ENCODE peak calls at places on chromosomes 1 and 21, in seven cellular contexts. Q is endothelial cell of umbilical vein, H is tibial artery, A is heart right ventricle, F is osteoblast, K is astrocyte, C is tibial nerve. U is an unnamed sample. For H3K4me1, the result is how much of the 10 kb centered on the place peaks cover.

GRCh38 chr1:191895462-191896058 is 262.7 kb upstream of the RGS18 start:
- DNase-seq in K (no peak), C (no peak), Q (no peak), H (no peak), A (no peak), F (no peak), U (no peak)

GRCh38 chr1:183567584-183567983 is 22.7 kb downstream of the NCF2 start:
- DNase-seq in H (peak), Q (no peak), F (no peak), K (peak), C (no peak), A (peak), U (peak)

GRCh38 chr1:65527672-65528071 is 107.2 kb downstream of the LEPR start:
- DNase-seq in Q (no peak), A (no peak), F (peak), H (no peak), K (no peak), C (no peak), U (no peak)

GRCh38 chr1:178088651-178089050 is 5.3 kb upstream of the RASAL2 start:
- DNase-seq in Q (no peak), F (no peak), K (no peak), H (no peak), A (no peak), C (no peak), U (no peak)

GRCh38 chr1:225919906-225920305 is 4.1 kb downstream of the PYCR2 start:
- DNase-seq in A (peak), F (peak), C (no peak), H (peak), K (peak), Q (peak), U (peak)

GRCh38 chr1:25360596-25361581 is 22.8 kb downstream of the TMEM50A start:
- DNase-seq in A (no peak), Q (peak), H (no peak), K (peak), C (no peak), F (peak), U (no peak)

GRCh38 chr1:43834280-43835140 is 99.1 kb upstream of the ARTN start:
- DNase-seq in A (no peak), K (peak), Q (peak), H (no peak), C (no peak), F (peak), U (no peak)

GRCh38 chr21:36478207-36478701 is 1.7 kb downstream of the CLDN14 start:
- DNase-seq in K (peak), F (peak), C (no peak), Q (peak), H (no peak), A (no peak), U (no peak)

GRCh38 chr1:224387943-224388342 is 31.3 kb downstream of the CNIH4 start:
- DNase-seq in F (no peak), Q (no peak), C (no peak), H (no peak), A (no peak), K (no peak), U (no peak)

GRCh38 chr1:3195480-3195815 is 126.4 kb downstream of the PRDM16 start:
- DNase-seq in K (no peak), Q (no peak), F (no peak), C (no peak), A (no peak), H (peak), U (no peak)

GRCh38 chr1:55827350-55827749 is 612.2 kb upstream of the USP24 start:
- DNase-seq in K (peak), H (no peak), Q (no peak), C (no peak), F (no peak), A (no peak), U (no peak)

GRCh38 chr1:25361901-25362300 is 23.8 kb downstream of the TMEM50A start:
- DNase-seq in C (no peak), A (no peak), F (peak), Q (peak), H (no peak), K (no peak), U (no peak)

GRCh38 chr1:52348704-52349301 is 17.2 kb downstream of the CC2D1B start:
- DNase-seq in F (peak), A (no peak), C (no peak), Q (peak), H (no peak), K (no peak), U (no peak)

GRCh38 chr1:189986521-189986920 is 491.1 kb downstream of the BRINP3 start:
- DNase-seq in C (no peak), K (no peak), F (no peak), A (no peak), H (no peak), Q (no peak), U (no peak)

GRCh38 chr21:45612096-45613019 is 31.2 kb upstream of the PCBP3 start:
- DNase-seq in F (peak), A (no peak), H (peak), K (peak), Q (no peak), C (no peak), U (no peak)

GRCh38 chr1:27562021-27562420 is 41.9 kb downstream of the AHDC1 start:
- DNase-seq in A (no peak), K (no peak), F (no peak), Q (no peak), C (no peak), H (no peak), U (no peak)

GRCh38 chr1:27560271-27561125 is 43.4 kb downstream of the AHDC1 start:
- DNase-seq in Q (no peak), H (peak), C (no peak), K (no peak), A (no peak), F (no peak), U (no peak)

GRCh38 chr1:27559466-27560030 is 44.4 kb downstream of the AHDC1 start:
- DNase-seq in Q (no peak), F (no peak), A (no peak), H (no peak), K (no peak), C (no peak), U (no peak)

GRCh38 chr1:27562483-27563406 is 41.2 kb downstream of the AHDC1 start:
- DNase-seq in H (no peak), A (no peak), Q (no peak), C (no peak), K (no peak), F (no peak), U (no peak)

GRCh38 chr1:27561126-27561899 is 42.6 kb downstream of the AHDC1 start:
- DNase-seq in C (no peak), A (no peak), Q (no peak), F (no peak), K (no peak), H (no peak), U (no peak)
- H3K4me1 ChIP-seq in C (half or more), A (half or more), Q (under half), F (under half), K (under half), H (half or more), U (under half)

GRCh38 chr1:165871311-165872067 is 44.1 kb downstream of the UCK2 start:
- DNase-seq in F (no peak), Q (peak), A (peak), H (no peak), C (no peak), K (peak), U (peak)
- TF ChIP-seq CTCF in F (peak), Q (peak), A (peak), H (no peak), C (no peak), K (peak), U (no peak)

GRCh38 chr1:50422675-50422945 is 633 bp downstream of the DMRTA2 start:
- DNase-seq in C (no peak), A (no peak), F (no peak), K (no peak), Q (no peak), H (no peak), U (no peak)

GRCh38 chr1:50423670-50424000 is 392 bp upstream of the DMRTA2 start:
- DNase-seq in Q (no peak), K (no peak), C (no peak), H (no peak), A (no peak), F (peak), U (peak)

GRCh38 chr1:50424045-50424939 is 1.0 kb upstream of the DMRTA2 start:
- DNase-seq in C (no peak), Q (peak), H (no peak), F (peak), K (no peak), A (no peak), U (no peak)

GRCh38 chr1:50421768-50422674 is 1.2 kb downstream of the DMRTA2 start:
- DNase-seq in C (no peak), K (no peak), H (no peak), F (peak), A (no peak), Q (no peak), U (no peak)

DNA sequence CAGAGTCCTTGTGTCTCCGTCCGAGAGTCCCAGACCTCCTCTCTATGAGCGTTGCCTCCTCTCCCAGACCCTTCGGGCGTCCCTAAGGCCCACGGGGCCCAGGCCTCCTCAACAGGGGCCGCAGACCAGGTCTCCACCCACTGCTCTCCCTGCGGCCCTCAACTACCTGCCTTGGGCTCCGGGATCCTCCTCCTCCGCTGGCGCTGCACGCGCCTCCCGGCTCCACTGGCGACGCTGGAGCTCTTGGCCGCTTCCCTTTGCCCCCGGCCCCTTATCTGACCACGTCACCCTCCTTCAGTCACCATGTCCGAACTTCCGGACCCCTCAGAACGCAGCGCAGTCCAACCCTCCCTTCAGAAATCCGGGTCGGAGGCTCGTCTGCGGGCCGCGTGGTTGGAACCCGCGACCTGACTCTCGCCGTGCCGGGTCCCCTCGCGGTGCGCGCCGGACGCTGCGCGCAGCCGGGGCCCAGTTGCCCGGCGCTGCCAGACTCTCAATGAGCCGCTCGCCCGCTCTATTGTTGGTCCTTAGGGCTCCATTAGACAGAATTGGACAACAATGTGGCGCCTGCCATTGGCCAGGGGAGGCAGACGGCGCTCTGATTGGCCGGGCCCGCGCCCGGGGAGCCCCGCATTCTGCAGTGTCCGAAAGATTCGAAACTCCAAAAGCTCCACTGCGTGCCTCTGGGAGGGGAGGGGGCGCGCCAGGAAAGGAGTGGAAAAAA is at the start of gene DMRTA2:
- DNase-seq in K (peak), F (peak), Q (peak), C (no peak), H (no peak), A (no peak), U (peak)
- H3K4me3 ChIP-seq in K (peak), F (peak), Q (no peak), C (peak), H (peak), A (peak), U (no peak)

GRCh38 chr1:20083178-20083944 is 13.4 kb downstream of the PLA2G5 start:
- DNase-seq in A (no peak), C (no peak), F (no peak), Q (no peak), H (no peak), K (no peak), U (no peak)

GRCh38 chr1:20080441-20081330 is 10.7 kb downstream of the PLA2G5 start:
- DNase-seq in C (no peak), K (no peak), Q (peak), F (peak), H (no peak), A (no peak), U (peak)

GRCh38 chr1:20082772-20083171 is 12.8 kb downstream of the PLA2G5 start:
- DNase-seq in Q (no peak), A (no peak), K (no peak), C (no peak), F (no peak), H (no peak), U (no peak)

GRCh38 chr1:20079661-20080305 is 9.8 kb downstream of the PLA2G5 start:
- DNase-seq in K (no peak), Q (no peak), H (no peak), A (no peak), F (no peak), C (no peak), U (no peak)

GRCh38 chr1:20081331-20081810 is 11.4 kb downstream of the PLA2G5 start:
- DNase-seq in Q (no peak), F (no peak), H (no peak), K (no peak), C (no peak), A (no peak), U (no peak)
- H3K4me1 ChIP-seq in Q (under half), F (under half), H (under half), K (under half), C (under half), A (under half), U (under half)

GRCh38 chr1:57724535-57724934 is 300.7 kb upstream of the DAB1 start:
- DNase-seq in H (no peak), A (no peak), F (no peak), C (no peak), K (no peak), Q (no peak), U (no peak)
- TF ChIP-seq CTCF in H (no peak), A (no peak), F (no peak), C (no peak), K (no peak), Q (no peak), U (no peak)

GRCh38 chr1:156421939-156422601 is 53.1 kb downstream of the RHBG start:
- DNase-seq in Q (peak), A (no peak), H (no peak), K (no peak), F (peak), C (no peak), U (no peak)
- H3K4me3 ChIP-seq in Q (no peak), A (peak), H (peak), K (peak), F (no peak), C (no peak), U (no peak)

DNA sequence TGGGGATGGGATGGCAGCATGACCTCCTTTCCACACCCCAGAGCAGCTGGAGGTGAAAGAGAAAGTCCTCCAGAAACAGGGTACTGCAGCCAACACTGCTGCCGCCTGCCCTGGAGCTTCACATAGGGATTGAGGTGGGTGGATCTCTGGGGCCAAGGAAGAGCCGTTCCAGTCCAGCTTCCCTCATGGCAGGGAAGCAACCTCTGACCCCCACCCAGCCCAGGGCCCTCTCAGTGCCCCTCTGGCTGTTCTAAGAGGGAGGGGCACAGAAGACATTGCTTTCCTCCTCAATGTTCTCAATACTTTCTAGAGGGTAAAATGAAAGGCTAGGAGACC is 5.7 kb downstream of the KIF21B start:
- DNase-seq in Q (no peak), C (no peak), A (no peak), K (no peak), F (peak), H (no peak), U (no peak)
- H3K4me1 ChIP-seq in Q (under half), C (half or more), A (half or more), K (under half), F (under half), H (under half), U (half or more)

DNA sequence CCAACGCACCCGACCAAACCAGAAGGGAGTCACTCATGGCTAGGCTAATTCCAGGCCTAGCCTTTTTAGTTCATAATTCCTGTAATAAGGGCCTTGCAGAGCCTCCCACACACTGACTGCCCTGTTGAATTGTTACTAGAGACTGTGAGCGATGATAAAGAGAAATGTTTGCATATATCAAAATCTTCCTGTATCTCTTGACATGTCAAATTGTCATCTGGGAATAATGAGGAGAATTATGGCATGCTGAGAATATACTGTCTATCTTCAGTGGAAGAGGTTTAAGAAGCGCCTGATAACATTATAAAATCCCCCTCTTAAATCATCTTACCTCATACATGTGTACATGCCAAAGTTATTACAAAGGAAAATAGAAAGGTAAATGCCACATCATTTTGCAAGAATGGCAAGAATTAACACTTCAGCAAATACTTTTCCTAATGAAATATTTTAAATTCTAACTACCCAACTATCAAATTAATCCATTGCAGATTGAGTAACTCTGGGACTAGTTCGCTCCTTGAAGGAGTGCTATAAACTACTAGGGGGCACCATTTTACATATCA is 144.1 kb downstream of the CENPF start:
- DNase-seq in F (no peak), A (no peak), Q (no peak), C (no peak), K (peak), H (no peak), U (no peak)
- TF ChIP-seq CTCF in F (no peak), A (no peak), Q (no peak), C (no peak), K (no peak), H (no peak), U (no peak)